ENCODE peak calls at places on chromosomes 1 and 21, in eight cellular contexts. One of them, this sample, is unnamed.

GRCh38 chr21:34989337-34990151 is 59.6 kb downstream of the RUNX1 start:
- DNase-seq in left ventricle myocardium inferior: no peak
- DNase-seq in H7: no peak
- DNase-seq in EH: no peak
- DNase-seq in G401: no peak
- DNase-seq in IMR-90: no peak
- DNase-seq in fibroblast of lung: no peak
- DNase-seq in AG10803: no peak
- DNase-seq in this sample: peak; percentile 46

GRCh38 chr1:231724876-231725647 is 98.5 kb downstream of the DISC1 start:
- DNase-seq in G401: peak; percentile 16
- DNase-seq in IMR-90: peak; percentile 36
- DNase-seq in fibroblast of lung: peak; percentile 60
- DNase-seq in left ventricle myocardium inferior: no peak
- DNase-seq in EH: peak; percentile 60
- DNase-seq in H7: peak; percentile 71
- DNase-seq in AG10803: peak; percentile 55
- DNase-seq in this sample: peak; percentile 89

GRCh38 chr1:118204106-118204505 is 19.1 kb upstream of the SPAG17 start:
- DNase-seq in G401: no peak
- DNase-seq in EH: peak; percentile 5
- DNase-seq in fibroblast of lung: no peak
- DNase-seq in IMR-90: no peak
- DNase-seq in H7: no peak
- DNase-seq in AG10803: peak; percentile 43
- DNase-seq in left ventricle myocardium inferior: no peak
- DNase-seq in this sample: no peak

GRCh38 chr1:208928335-208928734 is 655.2 kb upstream of the CAMK1G start:
- DNase-seq in EH: no peak
- DNase-seq in fibroblast of lung: no peak
- DNase-seq in H7: no peak
- DNase-seq in IMR-90: no peak
- DNase-seq in G401: no peak
- DNase-seq in left ventricle myocardium inferior: no peak
- DNase-seq in AG10803: no peak
- DNase-seq in this sample: no peak

GRCh38 chr1:90862782-90863181 is 145.7 kb upstream of the BARHL2 start:
- DNase-seq in G401: no peak
- DNase-seq in H7: no peak
- DNase-seq in AG10803: no peak
- DNase-seq in IMR-90: no peak
- DNase-seq in EH: no peak
- DNase-seq in fibroblast of lung: no peak
- DNase-seq in left ventricle myocardium inferior: no peak
- DNase-seq in this sample: no peak

GRCh38 chr1:117574206-117574835 is 31.5 kb upstream of the TENT5C start:
- DNase-seq in AG10803: no peak
- DNase-seq in fibroblast of lung: no peak
- DNase-seq in G401: no peak
- DNase-seq in IMR-90: no peak
- DNase-seq in left ventricle myocardium inferior: no peak
- DNase-seq in EH: no peak
- DNase-seq in H7: no peak
- DNase-seq in this sample: no peak

GRCh38 chr1:13823126-13823880 is 123.3 kb downstream of the PRDM2 start:
- DNase-seq in IMR-90: no peak
- DNase-seq in G401: no peak
- DNase-seq in H7: no peak
- DNase-seq in AG10803: no peak
- DNase-seq in left ventricle myocardium inferior: no peak
- DNase-seq in fibroblast of lung: no peak
- DNase-seq in EH: no peak
- DNase-seq in this sample: no peak

GRCh38 chr1:1672181-1672965 is 13.6 kb upstream of the CDK11B start:
- DNase-seq in EH: no peak
- DNase-seq in IMR-90: no peak
- DNase-seq in AG10803: no peak
- DNase-seq in G401: no peak
- DNase-seq in fibroblast of lung: no peak
- DNase-seq in left ventricle myocardium inferior: no peak
- DNase-seq in H7: peak; percentile 29
- DNase-seq in this sample: no peak

GRCh38 chr1:111484391-111484790 is 10.6 kb downstream of the C1orf162 start:
- DNase-seq in left ventricle myocardium inferior: no peak
- DNase-seq in AG10803: peak; percentile 33
- DNase-seq in H7: no peak
- DNase-seq in EH: peak; percentile 30
- DNase-seq in fibroblast of lung: no peak
- DNase-seq in G401: no peak
- DNase-seq in IMR-90: no peak
- DNase-seq in this sample: no peak

GRCh38 chr1:209354111-209354839 is 229.2 kb upstream of the CAMK1G start:
- DNase-seq in G401: peak; percentile 94
- DNase-seq in IMR-90: peak; percentile 92
- DNase-seq in left ventricle myocardium inferior: peak; percentile 58
- DNase-seq in H7: peak; percentile 28
- DNase-seq in AG10803: peak; percentile 91
- DNase-seq in fibroblast of lung: peak; percentile 93
- DNase-seq in EH: peak; percentile 87
- DNase-seq in this sample: peak; percentile 83

GRCh38 chr1:162065016-162065415 is 4.5 kb upstream of the NOS1AP start:
- DNase-seq in fibroblast of lung: no peak
- DNase-seq in left ventricle myocardium inferior: no peak
- DNase-seq in G401: no peak
- DNase-seq in IMR-90: no peak
- DNase-seq in H7: no peak
- DNase-seq in EH: no peak
- DNase-seq in AG10803: no peak
- DNase-seq in this sample: no peak

GRCh38 chr1:58748625-58749198 is 35.1 kb downstream of the JUN start:
- DNase-seq in left ventricle myocardium inferior: no peak
- DNase-seq in H7: no peak
- DNase-seq in EH: no peak
- DNase-seq in IMR-90: no peak
- DNase-seq in fibroblast of lung: no peak
- DNase-seq in AG10803: no peak
- DNase-seq in G401: no peak
- DNase-seq in this sample: no peak

GRCh38 chr1:38581396-38581795 is 278.2 kb downstream of the RRAGC start:
- DNase-seq in AG10803: no peak
- DNase-seq in G401: no peak
- DNase-seq in left ventricle myocardium inferior: no peak
- DNase-seq in EH: no peak
- DNase-seq in IMR-90: no peak
- DNase-seq in fibroblast of lung: no peak
- DNase-seq in H7: no peak
- DNase-seq in this sample: no peak

GRCh38 chr21:26709090-26709489 is 136.0 kb upstream of the CYYR1 start:
- DNase-seq in H7: no peak
- DNase-seq in EH: peak; percentile 16
- DNase-seq in IMR-90: peak; percentile 6
- DNase-seq in left ventricle myocardium inferior: no peak
- DNase-seq in G401: no peak
- DNase-seq in AG10803: no peak
- DNase-seq in fibroblast of lung: no peak
- DNase-seq in this sample: no peak

GRCh38 chr1:101165944-101166343 is 70.9 kb upstream of the S1PR1 start:
- DNase-seq in IMR-90: no peak
- DNase-seq in AG10803: no peak
- DNase-seq in H7: peak; percentile 4
- DNase-seq in left ventricle myocardium inferior: no peak
- DNase-seq in G401: no peak
- DNase-seq in fibroblast of lung: no peak
- DNase-seq in EH: peak; percentile 26
- DNase-seq in this sample: no peak

This sample was measured in mesenchymal stem cell.